ENCODE peak calls at places on chromosome 18, in four cellular contexts. F, A, S and X are unnamed samples.

GRCh38 chr18:36818652-36819051 is 10.2 kb downstream of the TPGS2 start:
- DNase-seq in F (no peak), S (no peak), A (no peak), X (no peak)

GRCh38 chr18:37364237-37364636 is 201.4 kb downstream of the CELF4 start:
- DNase-seq in A (peak; percentile 18), S (no peak), F (no peak), X (no peak)

GRCh38 chr18:21167641-21168372 is 56.2 kb upstream of the ROCK1 start:
- DNase-seq in S (no peak), A (no peak), F (no peak), X (no peak)

GRCh38 chr18:25739356-25739755 is 351.1 kb downstream of the SS18 start:
- DNase-seq in S (no peak), F (no peak), A (no peak), X (no peak)

GRCh38 chr18:52287151-52287550 is 52.8 kb upstream of the DCC start:
- DNase-seq in F (no peak), S (no peak), A (peak; percentile 7), X (no peak)

GRCh38 chr18:77203071-77203470 is 46.6 kb upstream of the GALR1 start:
- DNase-seq in F (no peak), S (no peak), A (no peak), X (no peak)

GRCh38 chr18:30175061-30175574 is 867.4 kb downstream of the DSC3 start:
- DNase-seq in A (no peak), F (no peak), S (no peak), X (no peak)

GRCh38 chr18:3261393-3262233 is at the start of gene MYL12B:
- DNase-seq in A (peak; percentile 81), S (peak; percentile 55), F (peak; percentile 79), X (peak; percentile 69)

GRCh38 chr18:10279905-10280658 is 174.4 kb upstream of the APCDD1 start:
- DNase-seq in S (no peak), A (no peak), F (no peak), X (no peak)

GRCh38 chr18:63592506-63592905 is 5.4 kb downstream of the SERPINB13 start:
- DNase-seq in F (no peak), S (no peak), A (no peak), X (no peak)

GRCh38 chr18:47809420-47809819 is 121.0 kb downstream of the SMAD2 start:
- DNase-seq in A (no peak), S (no peak), F (no peak), X (no peak)

GRCh38 chr18:33123852-33124251 is 316.7 kb downstream of the CCDC178 start:
- DNase-seq in S (no peak), F (no peak), A (no peak), X (no peak)

GRCh38 chr18:44791520-44791919 is 110.8 kb downstream of the SETBP1 start:
- DNase-seq in A (no peak), F (no peak), S (no peak), X (no peak)

GRCh38 chr18:50559750-50560680 is at the start of gene MAPK4:
- DNase-seq in A (peak; percentile 8), S (no peak), F (no peak), X (peak; percentile 50)

GRCh38 chr18:46471809-46472498 is 185.1 kb downstream of the LOXHD1 start:
- DNase-seq in S (no peak), A (no peak), F (no peak), X (no peak)

GRCh38 chr18:55302337-55302833 is 285.6 kb downstream of the TCF4 start:
- DNase-seq in S (no peak), F (no peak), A (peak; percentile 37), X (no peak)

GRCh38 chr18:70228546-70228945 is 23.1 kb upstream of the RTTN start:
- DNase-seq in F (no peak), S (no peak), A (no peak), X (no peak)

GRCh38 chr18:54919412-54919811 is 39.8 kb downstream of the CCDC68 start:
- DNase-seq in A (no peak), F (no peak), S (no peak), X (no peak)

GRCh38 chr18:9898792-9899549 is 13.2 kb downstream of the TXNDC2 start:
- DNase-seq in S (no peak), A (peak; percentile 32), F (no peak), X (peak; percentile 90)

GRCh38 chr18:52716926-52717325 is 376.9 kb downstream of the DCC start:
- DNase-seq in S (no peak), F (no peak), A (peak; percentile 22), X (peak; percentile 76)

GRCh38 chr18:4430836-4431235 is 24.3 kb downstream of the DLGAP1 start:
- DNase-seq in S (no peak), A (no peak), F (no peak), X (peak; percentile 84)